ENCODE peak calls at places on chromosomes 3 and 15, in eight cellular contexts. G, R, U, W, E, J, N and X are unnamed samples.

GRCh38 chr3:150268426-150269321 is 139.4 kb upstream of the TSC22D2 start:
- DNase-seq in G (no peak), R (no peak), U (no peak), W (peak), E (no peak), J (no peak), N (no peak), X (no peak)

GRCh38 chr15:52486003-52486996 is 42.4 kb downstream of the MYO5A start:
- DNase-seq in G (no peak), R (no peak), U (no peak), W (peak), E (no peak), J (no peak), N (no peak), X (peak)

GRCh38 chr15:39878401-39878775 is 41.7 kb downstream of the GPR176 start:
- DNase-seq in G (no peak), R (no peak), U (no peak), W (peak), E (no peak), J (peak), N (no peak), X (no peak)

GRCh38 chr15:57198654-57199241 is 177.6 kb upstream of the CGNL1 start:
- DNase-seq in G (no peak), R (no peak), U (no peak), W (no peak), E (peak), J (no peak), N (no peak), X (no peak)

GRCh38 chr15:38215707-38216106 is 36.9 kb upstream of the SPRED1 start:
- DNase-seq in G (no peak), R (no peak), U (no peak), W (no peak), E (no peak), J (peak), N (no peak), X (no peak)

GRCh38 chr3:17355591-17355990 is 386.8 kb downstream of the TBC1D5 start:
- DNase-seq in G (peak), R (no peak), U (no peak), W (peak), E (no peak), J (peak), N (no peak), X (no peak)

GRCh38 chr3:25610779-25611178 is 53.9 kb downstream of the TOP2B start:
- DNase-seq in G (no peak), R (no peak), U (no peak), W (no peak), E (no peak), J (no peak), N (no peak), X (no peak)

GRCh38 chr3:123285066-123285465 is 83.3 kb downstream of the SEC22A start:
- DNase-seq in G (no peak), R (no peak), U (no peak), W (no peak), E (no peak), J (no peak), N (no peak), X (no peak)

GRCh38 chr3:11377726-11378125 is 105.5 kb downstream of the ATG7 start:
- DNase-seq in G (no peak), R (no peak), U (no peak), W (peak), E (peak), J (no peak), N (no peak), X (no peak)

GRCh38 chr3:193030276-193030675 is 112.6 kb upstream of the MB21D2 start:
- DNase-seq in G (no peak), R (no peak), U (no peak), W (peak), E (peak), J (peak), N (no peak), X (no peak)

GRCh38 chr3:124202754-124203153 is 210.8 kb upstream of the ROPN1 start:
- DNase-seq in G (no peak), R (no peak), U (no peak), W (no peak), E (no peak), J (peak), N (no peak), X (no peak)

GRCh38 chr3:25021816-25022215 is 406.2 kb upstream of the RARB start:
- DNase-seq in G (no peak), R (no peak), U (no peak), W (peak), E (peak), J (peak), N (no peak), X (no peak)

GRCh38 chr15:66701422-66702034 is 508 bp upstream of the SMAD6 start:
- DNase-seq in G (no peak), R (peak), U (no peak), W (no peak), E (peak), J (no peak), N (peak), X (no peak)

GRCh38 chr15:81977464-81977863 is 68.4 kb downstream of the MEX3B start:
- DNase-seq in G (no peak), R (no peak), U (no peak), W (no peak), E (no peak), J (no peak), N (no peak), X (no peak)

GRCh38 chr3:33417051-33417673 is 23.0 kb downstream of the UBP1 start:
- DNase-seq in G (no peak), R (no peak), U (no peak), W (peak), E (peak), J (peak), N (no peak), X (no peak)

GRCh38 chr3:134751831-134752230 is 43.2 kb upstream of the EPHB1 start:
- DNase-seq in G (no peak), R (no peak), U (no peak), W (peak), E (no peak), J (peak), N (no peak), X (no peak)

GRCh38 chr3:192170659-192171058 is 556.7 kb downstream of the FGF12 start:
- DNase-seq in G (no peak), R (no peak), U (no peak), W (peak), E (peak), J (no peak), N (no peak), X (no peak)

GRCh38 chr15:38600241-38600640 is 35.6 kb upstream of the RASGRP1 start:
- DNase-seq in G (no peak), R (no peak), U (no peak), W (no peak), E (no peak), J (no peak), N (no peak), X (no peak)

GRCh38 chr3:111785034-111785433 is 74.0 kb upstream of the PHLDB2 start:
- DNase-seq in G (no peak), R (no peak), U (no peak), W (peak), E (no peak), J (peak), N (no peak), X (no peak)

GRCh38 chr15:48800811-48801460 is 9.9 kb downstream of the CEP152 start:
- DNase-seq in G (no peak), R (no peak), U (no peak), W (peak), E (no peak), J (peak), N (no peak), X (no peak)

GRCh38 chr3:194082596-194083220 is 53.2 kb upstream of the HES1 start:
- DNase-seq in G (peak), R (no peak), U (no peak), W (peak), E (no peak), J (peak), N (peak), X (no peak)

GRCh38 chr3:148500791-148501360 is 196.8 kb upstream of the AGTR1 start:
- DNase-seq in G (no peak), R (no peak), U (no peak), W (no peak), E (no peak), J (no peak), N (no peak), X (no peak)
- TF ChIP-seq CTCF in G (no peak), R (no peak), U (no peak), W (no peak), E (no peak), J (no peak), N (no peak), X (no peak)

GRCh38 chr3:18446067-18446793 is 21.1 kb upstream of the SATB1 start:
- DNase-seq in G (no peak), R (no peak), U (no peak), W (no peak), E (no peak), J (no peak), N (no peak), X (no peak)

GRCh38 chr3:18444597-18445420 is 19.7 kb upstream of the SATB1 start:
- DNase-seq in G (no peak), R (peak), U (peak), W (peak), E (peak), J (peak), N (peak), X (peak)

GRCh38 chr3:18447720-18448119 is 22.6 kb upstream of the SATB1 start:
- DNase-seq in G (no peak), R (no peak), U (no peak), W (no peak), E (no peak), J (no peak), N (no peak), X (no peak)

GRCh38 chr3:18443670-18444596 is 18.8 kb upstream of the SATB1 start:
- DNase-seq in G (no peak), R (no peak), U (peak), W (no peak), E (no peak), J (peak), N (peak), X (peak)

GRCh38 chr3:18445421-18446066 is 20.4 kb upstream of the SATB1 start:
- DNase-seq in G (no peak), R (peak), U (peak), W (no peak), E (no peak), J (no peak), N (no peak), X (no peak)
- TF ChIP-seq CTCF in G (no peak), R (peak), U (peak), W (no peak), E (peak), J (no peak), N (no peak), X (no peak)

GRCh38 chr3:9224490-9224889 is 25.0 kb downstream of the SRGAP3 start:
- DNase-seq in G (no peak), R (no peak), U (no peak), W (no peak), E (no peak), J (peak), N (no peak), X (no peak)
- TF ChIP-seq CTCF in G (no peak), R (no peak), U (no peak), W (no peak), E (no peak), J (peak), N (no peak), X (no peak)

GRCh38 chr15:74203914-74204431 is 1.4 kb upstream of the STRA6 start:
- DNase-seq in G (no peak), R (no peak), U (no peak), W (peak), E (no peak), J (peak), N (no peak), X (peak)

GRCh38 chr15:74200871-74201419 is 1.6 kb downstream of the STRA6 start:
- DNase-seq in G (peak), R (no peak), U (no peak), W (peak), E (no peak), J (peak), N (no peak), X (peak)

GRCh38 chr15:74200394-74200793 is 2.2 kb downstream of the STRA6 start:
- DNase-seq in G (no peak), R (no peak), U (no peak), W (peak), E (peak), J (peak), N (no peak), X (no peak)

GRCh38 chr15:74201656-74202420 is 749 bp downstream of the STRA6 start:
- DNase-seq in G (no peak), R (no peak), U (no peak), W (peak), E (peak), J (no peak), N (no peak), X (no peak)

DNA sequence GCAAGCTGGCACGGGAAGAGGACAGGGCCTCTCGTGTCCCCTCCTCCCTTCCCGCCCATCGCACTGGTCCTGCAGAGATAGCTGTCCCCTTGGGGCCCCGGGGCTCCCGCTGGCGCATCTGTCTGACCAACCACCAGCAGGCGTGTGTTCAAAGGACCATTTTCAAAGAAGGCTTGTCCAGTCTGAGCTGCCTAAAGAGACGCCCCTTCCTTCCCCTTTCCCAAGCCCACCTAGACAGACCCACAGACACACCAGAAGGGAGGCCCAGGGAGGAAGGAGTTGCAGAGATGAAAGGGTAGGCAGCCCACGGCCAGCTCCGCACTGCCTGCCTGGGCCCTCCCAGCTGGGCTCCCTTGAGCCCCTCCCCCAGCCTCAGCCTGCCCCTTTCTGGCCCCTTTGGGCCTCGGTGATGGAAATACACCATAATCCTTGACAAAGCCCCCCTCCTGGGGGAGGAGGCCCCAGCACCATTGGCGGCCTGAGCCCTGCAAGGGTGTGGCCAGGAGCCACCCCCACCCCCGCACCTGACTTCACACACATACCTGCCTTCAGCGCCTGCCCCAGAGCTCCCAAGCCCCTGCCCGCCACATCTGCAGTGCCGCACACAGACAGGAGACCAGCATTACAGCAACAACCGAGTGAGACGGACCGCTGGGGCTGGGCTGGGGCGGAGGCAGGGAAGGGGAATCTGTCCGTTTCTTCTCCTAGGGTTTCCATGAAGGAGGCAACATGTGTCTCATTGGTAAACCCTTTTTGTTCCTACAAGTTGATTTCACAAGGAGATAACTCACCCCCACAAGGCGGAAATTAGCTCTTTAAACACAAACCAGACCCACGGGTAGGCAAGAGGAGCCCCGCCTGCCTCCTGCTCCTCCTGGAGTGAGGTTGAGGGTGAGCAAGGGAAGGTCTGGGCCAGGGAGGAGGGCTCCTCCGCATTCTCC is at the start of gene STRA6:
- DNase-seq in G (no peak), R (no peak), U (no peak), W (no peak), E (no peak), J (no peak), N (no peak), X (peak)
- TF ChIP-seq CTCF in G (peak), R (no peak), U (no peak), W (no peak), E (no peak), J (no peak), N (no peak), X (no peak)